ENCODE peak calls at places on chromosome 10, in seven cellular contexts. R is heart left ventricle, V is spleen, P is body of pancreas, L is A549, A is IMR-90, B is tibial nerve. X is an unnamed sample.

GRCh38 chr10:13066527-13066926 is 33.4 kb upstream of the OPTN start:
- DNase-seq in B (no peak), V (no peak), P (no peak), A (no peak), L (no peak), R (no peak), X (no peak)

GRCh38 chr10:12924911-12925310 is 76.6 kb downstream of the CCDC3 start:
- DNase-seq in R (no peak), L (no peak), V (no peak), A (no peak), B (no peak), P (no peak), X (peak)

GRCh38 chr10:122557516-122557915 is 3.0 kb upstream of the DMBT1 start:
- DNase-seq in R (no peak), L (peak), A (no peak), V (no peak), B (no peak), P (no peak), X (no peak)

GRCh38 chr10:8060010-8060703 is 5.7 kb downstream of the GATA3 start:
- DNase-seq in A (peak), R (no peak), V (no peak), P (no peak), L (no peak), B (no peak), X (no peak)

GRCh38 chr10:75508814-75509306 is 77.4 kb downstream of the LRMDA start:
- DNase-seq in R (no peak), A (no peak), B (no peak), L (no peak), V (no peak), P (no peak), X (no peak)

GRCh38 chr10:28087675-28088351 is 88.9 kb upstream of the ODAD2 start:
- DNase-seq in V (no peak), P (no peak), B (no peak), A (peak), L (no peak), R (no peak), X (no peak)

GRCh38 chr10:94003496-94003895 is 9.8 kb downstream of the PLCE1 start:
- DNase-seq in V (no peak), L (no peak), P (no peak), A (no peak), B (no peak), R (no peak), X (no peak)

GRCh38 chr10:126598009-126598408 is 72.5 kb downstream of the C10orf90 start:
- DNase-seq in A (peak), B (no peak), P (peak), V (no peak), L (peak), R (no peak), X (no peak)

GRCh38 chr10:75469018-75469616 is 37.7 kb downstream of the LRMDA start:
- DNase-seq in B (peak), P (peak), R (peak), V (no peak), A (peak), L (peak), X (peak)

GRCh38 chr10:66283064-66283463 is 642.8 kb upstream of the LRRTM3 start:
- DNase-seq in P (no peak), R (no peak), L (no peak), B (no peak), A (no peak), V (no peak), X (no peak)

GRCh38 chr10:35940067-35940989 is 298.2 kb upstream of the FZD8 start:
- DNase-seq in A (peak), V (no peak), R (peak), L (no peak), B (no peak), P (no peak), X (no peak)

GRCh38 chr10:78062296-78062695 is 28.6 kb downstream of the RPS24 start:
- DNase-seq in V (peak), A (no peak), B (no peak), L (no peak), R (no peak), P (no peak), X (no peak)

GRCh38 chr10:106566871-106567270 is 597.6 kb downstream of the SORCS1 start:
- DNase-seq in B (no peak), A (no peak), P (no peak), V (no peak), L (no peak), R (no peak), X (no peak)

GRCh38 chr10:102479651-102480050 is 22.9 kb downstream of the ACTR1A start:
- DNase-seq in V (no peak), P (no peak), R (peak), B (no peak), A (no peak), L (no peak), X (no peak)

GRCh38 chr10:72695496-72695895 is 3.6 kb downstream of the MCU start:
- DNase-seq in V (no peak), A (no peak), L (no peak), B (no peak), R (no peak), P (no peak), X (no peak)

GRCh38 chr10:72692897-72693598 is 1.1 kb downstream of the MCU start:
- DNase-seq in P (no peak), A (peak), R (no peak), V (no peak), B (peak), L (no peak), X (no peak)

GRCh38 chr10:72692057-72692891 is at the start of gene MCU:
- DNase-seq in B (peak), L (peak), A (peak), R (peak), V (peak), P (peak), X (peak)

GRCh38 chr10:72693599-72693915 is 1.6 kb downstream of the MCU start:
- DNase-seq in P (no peak), A (no peak), V (no peak), R (no peak), L (no peak), B (no peak), X (no peak)

DNA sequence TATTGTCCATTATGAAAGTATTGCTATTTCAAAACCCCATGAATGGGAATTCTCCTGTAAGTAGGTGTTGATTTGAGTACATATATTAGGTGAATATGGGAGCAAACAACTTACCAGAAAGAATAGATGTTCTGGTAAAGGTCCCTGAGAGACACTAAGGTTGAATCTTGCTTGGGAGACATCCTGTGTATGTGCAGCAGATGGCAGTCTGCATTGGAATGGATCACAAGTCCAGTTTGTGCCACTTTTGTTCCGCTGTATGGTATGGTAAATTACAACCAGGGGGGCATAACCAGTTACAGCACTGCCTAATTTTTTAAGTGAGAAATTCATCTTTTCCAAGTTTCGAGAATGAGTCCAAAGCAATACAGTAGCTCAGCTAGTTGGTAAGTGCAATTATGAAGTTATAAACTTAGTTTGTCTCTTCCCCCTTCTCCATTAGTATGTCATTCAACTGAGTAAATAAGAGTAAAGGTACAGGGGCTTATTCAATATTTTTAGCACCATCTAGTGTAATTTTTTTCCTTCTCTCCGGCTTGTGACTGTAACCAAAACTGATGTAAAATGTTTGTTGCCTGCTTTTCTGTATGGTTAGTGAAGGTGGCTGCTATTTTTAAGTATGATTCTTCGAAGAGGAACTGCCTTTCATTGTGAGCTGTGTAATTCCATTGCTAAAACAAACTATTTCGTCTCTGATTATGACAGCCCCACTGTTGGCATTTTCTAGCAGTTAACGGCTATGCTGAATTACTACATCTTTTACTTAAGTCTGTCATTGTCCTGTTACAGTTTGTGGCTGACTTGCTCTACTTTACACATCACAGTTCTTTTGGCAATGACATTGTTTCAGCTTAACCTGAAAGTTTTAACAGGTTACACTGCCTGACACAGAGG is 2.8 kb downstream of the MCU start:
- DNase-seq in B (no peak), L (peak), P (no peak), A (peak), V (no peak), R (no peak), X (no peak)
- TF ChIP-seq CTCF in B (peak), L (peak), P (peak), A (peak), V (no peak), R (peak), X (no peak)

GRCh38 chr10:117546020-117546629 is 3.6 kb downstream of the EMX2 start:
- DNase-seq in R (no peak), L (no peak), V (no peak), B (no peak), P (no peak), A (no peak), X (peak)

GRCh38 chr10:117546630-117547300 is 4.2 kb downstream of the EMX2 start:
- DNase-seq in B (no peak), V (no peak), P (no peak), L (no peak), R (no peak), A (no peak), X (no peak)

GRCh38 chr10:117549100-117549499 is 6.6 kb downstream of the EMX2 start:
- DNase-seq in B (no peak), L (no peak), A (no peak), V (no peak), R (no peak), P (no peak), X (no peak)

GRCh38 chr10:117548191-117548668 is 5.7 kb downstream of the EMX2 start:
- DNase-seq in B (no peak), A (no peak), V (no peak), P (no peak), R (no peak), L (no peak), X (no peak)

GRCh38 chr10:117547301-117548153 is 5.0 kb downstream of the EMX2 start:
- DNase-seq in R (no peak), L (no peak), B (no peak), V (no peak), P (no peak), A (no peak), X (no peak)
- H3K4me3 ChIP-seq in R (no peak), L (no peak), B (peak), V (no peak), P (no peak), A (no peak), X (no peak)

GRCh38 chr10:6232846-6233724 is 30.4 kb downstream of the PFKFB3 start:
- DNase-seq in L (no peak), V (peak), B (no peak), P (no peak), R (no peak), A (no peak), X (no peak)

GRCh38 chr10:6234371-6234770 is 31.6 kb downstream of the PFKFB3 start:
- DNase-seq in A (no peak), R (no peak), P (no peak), V (no peak), B (no peak), L (no peak), X (no peak)

GRCh38 chr10:6232225-6232807 is 29.6 kb downstream of the PFKFB3 start:
- DNase-seq in P (no peak), V (peak), R (no peak), B (no peak), L (no peak), A (no peak), X (no peak)

GRCh38 chr10:6231730-6232129 is 29.0 kb downstream of the PFKFB3 start:
- DNase-seq in R (no peak), A (no peak), B (no peak), L (no peak), V (no peak), P (no peak), X (no peak)

GRCh38 chr10:6233725-6234277 is 31.1 kb downstream of the PFKFB3 start:
- DNase-seq in R (no peak), V (no peak), B (no peak), A (no peak), P (no peak), L (no peak), X (no peak)
- TF ChIP-seq POLR2A in R (no peak), V (no peak), B (no peak), A (no peak), P (no peak), L (no peak), X (no peak)

DNA sequence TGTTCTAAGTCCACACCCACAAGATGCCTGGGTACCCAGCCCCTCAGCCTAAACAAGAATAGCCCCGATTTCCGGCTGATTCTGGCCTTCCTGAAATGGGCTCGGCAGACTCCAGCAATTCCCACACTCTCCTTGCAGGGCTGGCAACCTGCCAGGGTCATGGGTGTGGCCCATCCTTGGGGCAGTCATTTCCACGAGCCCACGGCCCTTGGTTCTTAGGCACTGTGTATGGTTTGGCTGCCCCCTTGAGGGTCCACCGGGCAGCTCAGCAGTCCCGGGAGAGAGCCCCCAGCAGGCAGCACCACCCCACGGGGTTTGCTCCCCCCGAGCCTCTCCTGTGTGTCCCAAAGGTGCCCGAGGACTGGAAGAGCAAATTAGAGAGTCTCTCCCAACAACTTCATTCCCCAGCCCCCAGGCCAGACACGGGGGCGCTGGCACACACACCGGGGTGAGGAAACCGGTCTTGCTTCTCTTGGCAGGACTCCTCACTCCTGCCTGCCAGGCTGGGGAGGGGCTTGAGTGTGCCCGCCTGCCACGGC is 142.2 kb downstream of the EMX2 start:
- DNase-seq in L (no peak), V (no peak), P (peak), A (no peak), R (peak), B (no peak), X (peak)
- TF ChIP-seq CTCF in L (peak), V (no peak), P (no peak), A (no peak), R (peak), B (no peak), X (no peak)

GRCh38 chr10:11148131-11148530 is 130.5 kb downstream of the CELF2 start:
- DNase-seq in R (no peak), B (no peak), A (no peak), L (no peak), P (no peak), V (no peak), X (no peak)

GRCh38 chr10:11148638-11149037 is 131.0 kb downstream of the CELF2 start:
- DNase-seq in L (no peak), B (no peak), R (no peak), A (no peak), V (no peak), P (no peak), X (no peak)

GRCh38 chr10:11150876-11151275 is 133.2 kb downstream of the CELF2 start:
- DNase-seq in A (no peak), V (no peak), P (no peak), B (no peak), R (no peak), L (no peak), X (no peak)

GRCh38 chr10:11150255-11150731 is 132.6 kb downstream of the CELF2 start:
- DNase-seq in R (no peak), L (no peak), A (no peak), P (no peak), V (no peak), B (no peak), X (no peak)

DNA sequence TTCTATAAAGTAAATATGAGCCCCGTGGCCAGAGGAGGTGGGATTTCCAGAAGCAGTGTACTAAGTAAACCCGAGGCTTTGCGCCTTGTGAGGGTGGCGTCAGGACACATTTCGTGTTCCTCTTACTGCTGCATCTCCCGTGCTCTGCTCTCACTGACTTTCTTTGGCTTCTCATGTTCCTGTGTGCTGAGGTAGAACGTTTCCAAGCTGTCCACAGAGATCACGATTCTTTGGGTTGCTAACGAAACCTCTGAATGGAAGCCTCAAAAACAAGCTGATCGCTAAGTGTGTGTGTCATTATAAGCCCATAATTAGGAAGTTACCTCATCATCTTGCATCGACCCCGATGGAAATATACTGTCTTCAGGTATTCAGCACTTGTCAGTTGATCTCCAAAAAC is 131.8 kb downstream of the CELF2 start:
- DNase-seq in A (no peak), P (no peak), B (no peak), R (no peak), V (no peak), L (no peak), X (no peak)
- H3K4me3 ChIP-seq in A (no peak), P (no peak), B (no peak), R (no peak), V (no peak), L (no peak), X (no peak)

GRCh38 chr10:129382401-129382800 is 84.6 kb upstream of the MGMT start:
- DNase-seq in A (no peak), P (no peak), L (no peak), V (no peak), B (no peak), R (no peak), X (no peak)

GRCh38 chr10:129386415-129387257 is 80.4 kb upstream of the MGMT start:
- DNase-seq in P (no peak), B (no peak), R (no peak), V (no peak), L (no peak), A (no peak), X (no peak)

GRCh38 chr10:129385600-129385999 is 81.4 kb upstream of the MGMT start:
- DNase-seq in L (no peak), R (no peak), V (no peak), P (no peak), B (no peak), A (no peak), X (no peak)

GRCh38 chr10:129380279-129380678 is 86.8 kb upstream of the MGMT start:
- DNase-seq in A (no peak), P (no peak), B (no peak), V (no peak), L (no peak), R (no peak), X (no peak)

DNA sequence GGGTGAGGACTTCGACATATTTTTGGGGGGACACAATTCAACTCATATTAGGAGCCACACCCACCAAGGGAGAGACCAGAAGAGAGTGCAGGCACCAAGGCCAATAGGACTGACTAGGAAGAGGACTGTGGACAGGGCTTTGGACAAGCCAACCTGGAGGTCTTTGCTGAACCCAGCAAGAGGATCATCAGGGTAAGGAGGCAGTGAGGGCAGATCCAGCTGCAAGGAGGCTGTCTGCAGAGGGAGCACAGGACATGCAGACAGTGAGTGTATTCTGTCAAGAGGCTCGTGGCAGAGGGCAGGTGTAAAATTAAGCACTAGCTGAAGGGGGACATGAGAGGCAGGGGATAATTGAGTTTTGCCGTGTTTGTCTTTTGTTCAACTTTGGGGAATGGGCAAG is 83.4 kb upstream of the MGMT start:
- DNase-seq in R (no peak), A (no peak), L (no peak), P (no peak), B (no peak), V (no peak), X (no peak)
- TF ChIP-seq POLR2A in R (no peak), A (no peak), L (no peak), P (no peak), B (no peak), V (no peak), X (no peak)